ENCODE peak calls at places on chromosomes 13 and 19, in five cellular contexts. B is CD8-positive, alpha-beta T cell; C is left ventricle myocardium inferior; Y is GM12878; N is A673. H is an unnamed sample.

GRCh38 chr13:110713981-110714797 is 689 bp downstream of the ING1 start:
- DNase-seq in B (peak; percentile 89), C (peak; percentile 49), Y (no peak), N (peak; percentile 39), H (no peak)

GRCh38 chr19:33580645-33581037 is 41.1 kb upstream of the CHST8 start:
- DNase-seq in B (no peak), C (no peak), Y (no peak), N (no peak), H (no peak)

GRCh38 chr19:10424011-10424637 is 3.8 kb downstream of the PDE4A start:
- DNase-seq in B (peak; percentile 72), C (peak; percentile 77), Y (no peak), N (peak; percentile 93), H (no peak)

GRCh38 chr13:33108620-33109019 is 92.4 kb downstream of the KL start:
- DNase-seq in B (no peak), C (no peak), Y (no peak), N (no peak), H (peak; percentile 56)

GRCh38 chr13:20127263-20127562 is 33.6 kb downstream of the GJA3 start:
- DNase-seq in B (no peak), C (no peak), Y (no peak), N (no peak), H (no peak)

GRCh38 chr19:982567-983170 is 1.5 kb upstream of the WDR18 start:
- DNase-seq in B (peak; percentile 58), C (peak; percentile 74), Y (no peak), N (peak; percentile 70), H (no peak)

GRCh38 chr13:64871742-64872141 is 2358.4 kb downstream of the PCDH9 start:
- DNase-seq in B (no peak), C (no peak), Y (no peak), N (no peak), H (no peak)

GRCh38 chr13:24887759-24888158 is 123.8 kb downstream of the RNF17 start:
- DNase-seq in B (no peak), C (no peak), Y (peak; percentile 51), N (no peak), H (no peak)

GRCh38 chr19:35063940-35064818 is 22.7 kb downstream of the HPN start:
- DNase-seq in B (no peak), C (no peak), Y (no peak), N (peak; percentile 35), H (no peak)

GRCh38 chr19:29866011-29866410 is 54.2 kb downstream of the CCNE1 start:
- DNase-seq in B (no peak), C (no peak), Y (no peak), N (no peak), H (no peak)

GRCh38 chr13:24252136-24252535 is 57.2 kb upstream of the C1QTNF9 start:
- DNase-seq in B (peak; percentile 24), C (no peak), Y (no peak), N (no peak), H (no peak)

GRCh38 chr13:59931621-59932020 is 232.1 kb downstream of the DIAPH3 start:
- DNase-seq in B (no peak), C (no peak), Y (no peak), N (no peak), H (no peak)

GRCh38 chr13:92768592-92768991 is 458.0 kb upstream of the GPC6 start:
- DNase-seq in B (no peak), C (no peak), Y (no peak), N (no peak), H (no peak)

GRCh38 chr13:72751220-72751619 is 23.5 kb downstream of the BORA start:
- DNase-seq in B (no peak), C (no peak), Y (no peak), N (no peak), H (no peak)

GRCh38 chr13:72757792-72758535 is 23.7 kb downstream of the DIS3 start:
- DNase-seq in B (no peak), C (no peak), Y (no peak), N (no peak), H (no peak)

GRCh38 chr13:72754111-72754510 is 26.4 kb downstream of the BORA start:
- DNase-seq in B (no peak), C (no peak), Y (no peak), N (no peak), H (no peak)
- H3K36me3 ChIP-seq in B (peaks cover 20% of the 10 kb centered on the region), C (peaks cover 86% of the 10 kb centered on the region), Y (peaks cover 7% of the 10 kb centered on the region), N (peaks cover 82% of the 10 kb centered on the region), H (peaks cover 5% of the 10 kb centered on the region)

GRCh38 chr19:3234800-3235199 is 10.3 kb downstream of the CELF5 start:
- DNase-seq in B (no peak), C (no peak), Y (no peak), N (no peak), H (no peak)
- TF ChIP-seq CTCF in B (no peak), C (no peak), Y (peak; percentile 25), N (peak; percentile 51), H (peak; percentile 28)

GRCh38 chr13:27619093-27619705 is 1.1 kb downstream of the LNX2 start:
- DNase-seq in B (no peak), C (no peak), Y (no peak), N (no peak), H (no peak)
- H3K4me3 ChIP-seq in B (peak overlapping the region; percentile 96), C (peak overlapping the region; percentile 85), Y (peak overlapping the region; percentile 97), N (peak overlapping the region; percentile 96), H (peak overlapping the region; percentile 87)

GRCh38 chr19:47372603-47373002 is 23.5 kb downstream of the DHX34 start:
- DNase-seq in B (no peak), C (no peak), Y (no peak), N (no peak), H (no peak)
- H3K36me3 ChIP-seq in B (peaks cover 61% of the 10 kb centered on the region), C (peaks cover 90% of the 10 kb centered on the region), Y (peaks cover 39% of the 10 kb centered on the region), N (peaks cover 57% of the 10 kb centered on the region), H (peaks cover 46% of the 10 kb centered on the region)

GRCh38 chr19:2055871-2056809 is 5.1 kb upstream of the MKNK2 start:
- DNase-seq in B (no peak), C (peak; percentile 71), Y (no peak), N (peak; percentile 71), H (no peak)
- TF ChIP-seq CTCF in B (no peak), C (no peak), Y (no peak), N (no peak), H (peak; percentile 12)